ENCODE peak calls at places on chromosomes 12 and 14, in ten cellular contexts. A, X, U, W, R, J, O, V, M and C are unnamed samples.

GRCh38 chr12:21576431-21576830 is 28.2 kb downstream of the GYS2 start:
- DNase-seq in M (no peak), X (peak), J (no peak), W (no peak), V (no peak), A (no peak), R (no peak), O (no peak), U (no peak), C (no peak)

GRCh38 chr12:113929312-113929989 is 36.7 kb downstream of the RBM19 start:
- DNase-seq in A (no peak), X (no peak), R (no peak), V (no peak), M (no peak), U (no peak), W (no peak), J (no peak), O (no peak), C (no peak)

GRCh38 chr14:61472801-61473376 is 151.5 kb downstream of the PRKCH start:
- DNase-seq in O (no peak), X (no peak), R (peak), W (no peak), M (no peak), A (no peak), J (no peak), V (no peak), U (no peak), C (peak)

GRCh38 chr12:2358986-2359658 is 306.3 kb downstream of the CACNA1C start:
- DNase-seq in X (no peak), U (no peak), M (no peak), A (no peak), J (no peak), W (no peak), O (no peak), R (peak), V (peak), C (no peak)

GRCh38 chr12:131087302-131087818 is 133.7 kb downstream of the ADGRD1 start:
- DNase-seq in O (no peak), V (peak), X (no peak), J (no peak), A (peak), M (no peak), W (no peak), R (no peak), U (no peak), C (peak)

GRCh38 chr12:52631264-52631663 is 12.9 kb upstream of the KRT73 start:
- DNase-seq in X (no peak), M (no peak), U (no peak), A (no peak), R (no peak), V (no peak), W (no peak), O (no peak), J (no peak), C (no peak)

GRCh38 chr12:62282375-62282774 is 22.2 kb downstream of the USP15 start:
- DNase-seq in V (no peak), M (no peak), O (no peak), R (no peak), U (no peak), X (no peak), J (no peak), A (no peak), W (no peak), C (no peak)

GRCh38 chr14:68727315-68728078 is 65.4 kb downstream of the ZFP36L1 start:
- DNase-seq in A (no peak), R (no peak), V (no peak), O (no peak), J (no peak), M (no peak), U (no peak), X (no peak), W (no peak), C (no peak)

GRCh38 chr12:98154850-98155249 is 360.5 kb upstream of the TMPO start:
- DNase-seq in J (peak), M (peak), A (no peak), O (no peak), X (peak), U (no peak), V (no peak), R (peak), W (no peak), C (no peak)

GRCh38 chr14:61178226-61179060 is 102.7 kb downstream of the TMEM30B start:
- DNase-seq in J (peak), X (no peak), M (no peak), V (no peak), O (no peak), W (no peak), A (no peak), U (peak), R (peak), C (no peak)

GRCh38 chr12:104750061-104750460 is 208.0 kb downstream of the SLC41A2 start:
- DNase-seq in J (no peak), W (peak), V (no peak), X (no peak), O (no peak), M (no peak), U (peak), R (peak), A (no peak), C (no peak)

GRCh38 chr14:55846852-55847471 is 267.0 kb downstream of the KTN1 start:
- DNase-seq in O (no peak), V (peak), U (no peak), W (peak), X (no peak), M (no peak), J (peak), R (peak), A (no peak), C (no peak)

GRCh38 chr12:125418902-125419564 is 353.8 kb downstream of the AACS start:
- DNase-seq in W (no peak), R (no peak), J (no peak), M (no peak), U (no peak), O (no peak), X (no peak), A (no peak), V (no peak), C (no peak)

GRCh38 chr14:26401170-26401968 is 196.5 kb downstream of the NOVA1 start:
- DNase-seq in R (no peak), J (no peak), O (no peak), M (no peak), X (no peak), W (no peak), U (no peak), A (no peak), V (no peak), C (no peak)

GRCh38 chr14:61701946-61702345 is 6.6 kb downstream of the HIF1A start:
- DNase-seq in J (no peak), O (no peak), X (no peak), W (no peak), M (no peak), U (no peak), A (no peak), V (no peak), R (no peak), C (no peak)

GRCh38 chr12:111685322-111685810 is 390 bp downstream of the BRAP start:
- DNase-seq in X (no peak), O (no peak), U (no peak), V (no peak), J (peak), R (no peak), M (no peak), W (no peak), A (no peak), C (no peak)

GRCh38 chr12:130246560-130246959 is 84.3 kb downstream of the FZD10 start:
- DNase-seq in X (no peak), U (no peak), O (no peak), V (no peak), A (no peak), M (no peak), R (no peak), W (no peak), J (no peak), C (no peak)

GRCh38 chr14:104574536-104574935 is 5.0 kb upstream of the C14orf180 start:
- DNase-seq in J (no peak), U (no peak), X (no peak), O (no peak), R (no peak), W (no peak), A (no peak), M (no peak), V (no peak), C (no peak)

GRCh38 chr14:81396108-81396507 is 4.0 kb downstream of the STON2 start:
- DNase-seq in A (no peak), R (peak), J (peak), O (no peak), M (no peak), X (no peak), U (no peak), V (no peak), W (no peak), C (no peak)

GRCh38 chr14:94100847-94101246 is 9.7 kb upstream of the IFI27 start:
- DNase-seq in O (no peak), W (no peak), M (no peak), U (no peak), J (peak), X (no peak), A (no peak), V (no peak), R (peak), C (no peak)

GRCh38 chr14:83287300-83287699 is 1753.6 kb upstream of the SEL1L start:
- DNase-seq in M (no peak), W (no peak), R (no peak), A (no peak), O (no peak), V (no peak), U (no peak), X (no peak), J (no peak), C (no peak)

GRCh38 chr12:130920119-130920703 is 33.5 kb upstream of the ADGRD1 start:
- DNase-seq in O (no peak), W (no peak), R (peak), M (no peak), A (no peak), U (no peak), X (no peak), J (no peak), V (no peak), C (no peak)

GRCh38 chr12:3076730-3077571 is at the start of gene TSPAN9:
- DNase-seq in U (peak), X (peak), O (peak), M (peak), V (peak), J (peak), A (no peak), R (peak), W (peak), C (peak)

GRCh38 chr14:21097616-21098133 is 780 bp downstream of the ZNF219 start:
- DNase-seq in X (no peak), U (no peak), W (no peak), A (no peak), M (peak), R (no peak), J (no peak), O (no peak), V (no peak), C (no peak)

GRCh38 chr14:62347658-62348057 is 585.4 kb downstream of the SNAPC1 start:
- DNase-seq in U (no peak), X (no peak), W (no peak), V (no peak), M (no peak), O (no peak), R (no peak), A (no peak), J (no peak), C (no peak)

GRCh38 chr14:103538291-103539055 is 9.5 kb downstream of the TRMT61A start:
- DNase-seq in M (no peak), U (no peak), J (no peak), X (peak), R (no peak), O (no peak), V (peak), A (no peak), W (no peak), C (no peak)

GRCh38 chr12:64304571-64304970 is 82.5 kb upstream of the KICS2 start:
- DNase-seq in R (no peak), A (no peak), X (no peak), U (no peak), V (no peak), O (no peak), M (no peak), J (no peak), W (no peak), C (no peak)

GRCh38 chr14:96246535-96246839 is 9.5 kb upstream of the BDKRB1 start:
- DNase-seq in V (no peak), U (peak), R (peak), X (no peak), W (no peak), O (no peak), A (no peak), J (peak), M (no peak), C (no peak)

GRCh38 chr12:89339531-89339930 is 12.8 kb downstream of the DUSP6 start:
- DNase-seq in U (no peak), O (no peak), W (no peak), R (no peak), J (no peak), A (no peak), M (no peak), V (no peak), X (no peak), C (no peak)

GRCh38 chr14:105011312-105011990 is 9.4 kb downstream of the CDCA4 start:
- DNase-seq in O (no peak), A (no peak), X (no peak), M (no peak), V (no peak), W (no peak), R (no peak), U (no peak), J (no peak), C (no peak)

GRCh38 chr12:57518176-57518919 is 2.0 kb downstream of the DDIT3 start:
- DNase-seq in U (no peak), J (no peak), V (no peak), A (no peak), O (no peak), W (no peak), R (peak), M (no peak), X (no peak), C (no peak)

GRCh38 chr12:42103155-42103554 is 41.5 kb downstream of the GXYLT1 start:
- DNase-seq in X (no peak), V (no peak), J (no peak), O (no peak), M (no peak), A (no peak), U (no peak), W (no peak), R (no peak), C (no peak)

GRCh38 chr12:55724226-55724939 is 4.2 kb downstream of the RDH5 start:
- DNase-seq in V (peak), J (peak), W (peak), A (peak), M (peak), O (peak), R (peak), X (peak), U (no peak), C (peak)

GRCh38 chr12:67193705-67194104 is 75.5 kb upstream of the CAND1 start:
- DNase-seq in M (peak), R (peak), W (no peak), J (peak), A (no peak), O (no peak), V (no peak), U (no peak), X (no peak), C (no peak)

GRCh38 chr14:54446201-54446693 is 5.1 kb upstream of the CNIH1 start:
- DNase-seq in U (no peak), J (peak), W (no peak), R (peak), X (no peak), M (no peak), A (peak), V (no peak), O (no peak), C (no peak)

GRCh38 chr14:52348279-52348678 is 34.2 kb downstream of the PTGER2 start:
- DNase-seq in O (no peak), M (no peak), R (peak), A (no peak), U (no peak), J (peak), W (no peak), X (no peak), V (no peak), C (no peak)

GRCh38 chr14:79011091-79011919 is 841.1 kb downstream of the NRXN3 start:
- DNase-seq in W (peak), R (peak), U (peak), O (no peak), M (peak), V (no peak), A (no peak), J (peak), X (peak), C (no peak)
- TF ChIP-seq CTCF in W (peak), R (peak), U (peak), O (peak), M (peak), V (no peak), A (peak), J (peak), X (peak), C (peak)

GRCh38 chr14:66758031-66758613 is 250.2 kb downstream of the GPHN start:
- DNase-seq in R (no peak), V (no peak), U (no peak), O (no peak), M (peak), W (no peak), X (no peak), A (no peak), J (peak), C (no peak)
- TF ChIP-seq CTCF in R (no peak), V (no peak), U (no peak), O (no peak), M (peak), W (no peak), X (no peak), A (no peak), J (peak), C (no peak)

DNA sequence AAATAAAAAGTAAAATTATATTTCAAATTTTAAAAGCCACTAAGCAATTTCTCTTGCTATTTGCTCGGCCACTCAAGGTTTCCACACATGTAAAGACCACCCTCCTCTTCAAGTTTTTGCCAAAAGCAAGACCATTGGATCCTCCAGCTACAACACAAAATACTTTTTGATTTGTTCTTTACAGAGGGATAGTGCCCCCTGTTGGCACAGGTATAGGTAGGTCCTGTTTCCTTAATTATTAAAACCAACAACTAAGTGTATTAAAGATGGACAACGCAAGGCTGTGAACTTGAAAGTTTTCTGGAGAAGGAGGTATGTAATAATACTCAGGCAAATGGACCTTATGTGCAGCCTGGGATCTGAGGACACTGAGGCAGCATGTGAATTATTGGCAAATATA is 23.8 kb downstream of the ATP6V1D start:
- DNase-seq in W (no peak), X (peak), R (peak), O (no peak), A (no peak), V (no peak), J (peak), M (peak), U (no peak), C (no peak)
- TF ChIP-seq CTCF in W (no peak), X (peak), R (peak), O (peak), A (no peak), V (no peak), J (peak), M (peak), U (no peak), C (peak)

DNA sequence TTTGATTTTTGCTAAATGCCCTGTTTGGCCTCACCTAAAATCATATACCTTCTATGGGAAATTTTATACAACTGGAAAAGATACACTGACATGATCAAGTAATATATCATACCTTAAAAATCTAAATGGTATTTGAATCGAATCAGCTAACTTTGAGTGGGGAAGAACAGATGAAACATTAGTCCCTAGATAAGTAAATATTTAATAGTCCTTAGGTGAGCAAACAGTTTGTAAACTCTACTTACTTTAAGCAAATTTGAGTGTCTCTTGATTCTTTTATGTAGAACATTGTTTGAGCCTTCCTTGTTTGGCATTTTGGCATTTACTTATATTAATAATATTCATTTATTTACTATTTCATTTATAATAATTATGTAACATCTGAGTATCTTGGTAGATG is 195.7 kb upstream of the GARIN2 start:
- DNase-seq in W (no peak), R (no peak), J (no peak), U (no peak), X (no peak), O (no peak), V (no peak), A (no peak), M (no peak), C (no peak)
- TF ChIP-seq CTCF in W (no peak), R (no peak), J (no peak), U (no peak), X (no peak), O (no peak), V (no peak), A (no peak), M (no peak), C (no peak)

GRCh38 chr12:754871-755562 is 2.6 kb downstream of the WNK1 start:
- DNase-seq in M (peak), A (no peak), X (peak), O (no peak), V (no peak), J (peak), W (no peak), U (no peak), R (peak), C (no peak)

GRCh38 chr12:754238-754816 is 1.9 kb downstream of the WNK1 start:
- DNase-seq in V (no peak), O (no peak), U (no peak), R (peak), A (no peak), J (peak), M (peak), W (peak), X (no peak), C (no peak)

GRCh38 chr12:752673-753400 is 458 bp downstream of the WNK1 start:
- DNase-seq in R (peak), W (peak), V (no peak), A (no peak), U (peak), O (peak), X (peak), J (peak), M (peak), C (peak)

GRCh38 chr12:751828-752672 is at the start of gene WNK1:
- DNase-seq in M (peak), W (peak), A (peak), V (peak), O (peak), U (peak), J (peak), R (peak), X (peak), C (peak)

DNA sequence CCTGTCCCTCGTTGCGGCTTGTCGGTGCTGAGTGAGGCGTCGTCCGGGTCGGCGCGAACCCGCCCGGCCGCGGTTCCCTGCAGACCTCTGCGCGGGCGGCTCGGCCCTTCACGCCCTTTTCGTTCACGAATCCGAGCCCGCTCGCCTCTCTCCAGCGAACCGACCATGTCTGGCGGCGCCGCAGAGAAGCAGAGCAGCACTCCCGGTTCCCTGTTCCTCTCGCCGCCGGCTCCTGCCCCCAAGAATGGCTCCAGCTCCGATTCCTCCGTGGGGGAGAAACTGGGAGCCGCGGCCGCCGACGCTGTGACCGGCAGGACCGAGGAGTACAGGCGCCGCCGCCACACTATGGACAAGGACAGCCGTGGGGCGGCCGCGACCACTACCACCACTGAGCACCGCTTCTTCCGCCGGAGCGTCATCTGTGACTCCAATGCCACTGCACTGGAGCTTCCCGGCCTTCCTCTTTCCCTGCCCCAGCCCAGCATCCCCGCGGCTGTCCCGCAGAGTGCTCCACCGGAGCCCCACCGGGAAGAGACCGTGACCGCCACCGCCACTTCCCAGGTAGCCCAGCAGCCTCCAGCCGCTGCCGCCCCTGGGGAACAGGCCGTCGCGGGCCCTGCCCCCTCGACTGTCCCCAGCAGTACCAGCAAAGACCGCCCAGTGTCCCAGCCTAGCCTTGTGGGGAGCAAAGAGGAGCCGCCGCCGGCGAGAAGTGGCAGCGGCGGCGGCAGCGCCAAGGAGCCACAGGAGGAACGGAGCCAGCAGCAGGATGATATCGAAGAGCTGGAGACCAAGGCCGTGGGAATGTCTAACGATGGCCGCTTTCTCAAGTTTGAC is 1.2 kb downstream of the WNK1 start:
- DNase-seq in U (no peak), W (peak), X (peak), O (peak), R (peak), V (peak), J (no peak), M (peak), A (no peak), C (peak)
- TF ChIP-seq CTCF in U (no peak), W (no peak), X (no peak), O (peak), R (no peak), V (no peak), J (no peak), M (peak), A (no peak), C (no peak)

GRCh38 chr14:99910337-99911268 is 117.4 kb downstream of the EML1 start:
- DNase-seq in J (peak), M (peak), R (peak), V (no peak), A (no peak), O (no peak), X (no peak), U (peak), W (no peak), C (no peak)
- TF ChIP-seq CTCF in J (no peak), M (no peak), R (no peak), V (no peak), A (no peak), O (no peak), X (no peak), U (no peak), W (no peak), C (no peak)